ENCODE peak calls at places on chromosomes 11 and 22, in nine cellular contexts. One of them, this sample, is unnamed.

GRCh38 chr11:117986981-117987495 is 844 bp downstream of the IL10RA start:
- DNase-seq in choroid plexus epithelial cell: no peak
- DNase-seq in CD4-positive, CD25-positive, alpha-beta regulatory T cell: peak
- DNase-seq in astrocyte of the spinal cord: no peak
- DNase-seq in HAP-1: no peak
- DNase-seq in Jurkat, Clone E6-1: peak
- DNase-seq in right atrium auricular region: no peak
- DNase-seq in astrocyte: no peak
- DNase-seq in psoas muscle: no peak
- DNase-seq in this sample: peak

GRCh38 chr11:118000067-118000849 is 14.1 kb downstream of the IL10RA start:
- DNase-seq in choroid plexus epithelial cell: no peak
- DNase-seq in CD4-positive, CD25-positive, alpha-beta regulatory T cell: no peak
- DNase-seq in astrocyte of the spinal cord: no peak
- DNase-seq in HAP-1: no peak
- DNase-seq in Jurkat, Clone E6-1: no peak
- DNase-seq in right atrium auricular region: no peak
- DNase-seq in astrocyte: no peak
- DNase-seq in psoas muscle: no peak
- DNase-seq in this sample: no peak

GRCh38 chr11:128904303-128904871 is 13.2 kb downstream of the KCNJ5 start:
- DNase-seq in choroid plexus epithelial cell: no peak
- DNase-seq in CD4-positive, CD25-positive, alpha-beta regulatory T cell: no peak
- DNase-seq in astrocyte of the spinal cord: no peak
- DNase-seq in HAP-1: no peak
- DNase-seq in Jurkat, Clone E6-1: no peak
- DNase-seq in right atrium auricular region: no peak
- DNase-seq in astrocyte: no peak
- DNase-seq in psoas muscle: no peak
- DNase-seq in this sample: no peak

GRCh38 chr22:40728731-40729189 is 49.5 kb downstream of the MCHR1 start:
- DNase-seq in choroid plexus epithelial cell: peak
- DNase-seq in CD4-positive, CD25-positive, alpha-beta regulatory T cell: peak
- DNase-seq in astrocyte of the spinal cord: peak
- DNase-seq in HAP-1: no peak
- DNase-seq in Jurkat, Clone E6-1: peak
- DNase-seq in right atrium auricular region: no peak
- DNase-seq in astrocyte: peak
- DNase-seq in psoas muscle: no peak
- DNase-seq in this sample: peak

GRCh38 chr22:48050836-48051235 is 1288.4 kb downstream of the TBC1D22A start:
- DNase-seq in choroid plexus epithelial cell: no peak
- DNase-seq in CD4-positive, CD25-positive, alpha-beta regulatory T cell: no peak
- DNase-seq in astrocyte of the spinal cord: no peak
- DNase-seq in HAP-1: no peak
- DNase-seq in Jurkat, Clone E6-1: no peak
- DNase-seq in right atrium auricular region: no peak
- DNase-seq in astrocyte: no peak
- DNase-seq in psoas muscle: no peak
- DNase-seq in this sample: no peak

GRCh38 chr22:39594411-39594810 is 23.9 kb downstream of the CACNA1I start:
- DNase-seq in choroid plexus epithelial cell: no peak
- DNase-seq in CD4-positive, CD25-positive, alpha-beta regulatory T cell: no peak
- DNase-seq in astrocyte of the spinal cord: no peak
- DNase-seq in HAP-1: no peak
- DNase-seq in Jurkat, Clone E6-1: no peak
- DNase-seq in right atrium auricular region: no peak
- DNase-seq in astrocyte: no peak
- DNase-seq in psoas muscle: no peak
- DNase-seq in this sample: no peak

GRCh38 chr11:80849253-80849652 is 1408.4 kb upstream of the TENM4 start:
- DNase-seq in choroid plexus epithelial cell: no peak
- DNase-seq in CD4-positive, CD25-positive, alpha-beta regulatory T cell: no peak
- DNase-seq in astrocyte of the spinal cord: no peak
- DNase-seq in HAP-1: no peak
- DNase-seq in Jurkat, Clone E6-1: no peak
- DNase-seq in right atrium auricular region: no peak
- DNase-seq in astrocyte: no peak
- DNase-seq in psoas muscle: no peak
- DNase-seq in this sample: no peak

GRCh38 chr11:100438366-100438765 is 248.7 kb upstream of the ARHGAP42 start:
- DNase-seq in choroid plexus epithelial cell: no peak
- DNase-seq in CD4-positive, CD25-positive, alpha-beta regulatory T cell: no peak
- DNase-seq in astrocyte of the spinal cord: no peak
- DNase-seq in HAP-1: no peak
- DNase-seq in Jurkat, Clone E6-1: no peak
- DNase-seq in right atrium auricular region: no peak
- DNase-seq in astrocyte: no peak
- DNase-seq in psoas muscle: no peak
- DNase-seq in this sample: no peak

GRCh38 chr22:49865156-49865555 is 11.5 kb downstream of the ZBED4 start:
- DNase-seq in choroid plexus epithelial cell: no peak
- DNase-seq in CD4-positive, CD25-positive, alpha-beta regulatory T cell: no peak
- DNase-seq in astrocyte of the spinal cord: no peak
- DNase-seq in HAP-1: no peak
- DNase-seq in Jurkat, Clone E6-1: no peak
- DNase-seq in right atrium auricular region: no peak
- DNase-seq in astrocyte: no peak
- DNase-seq in psoas muscle: no peak
- DNase-seq in this sample: no peak

GRCh38 chr11:22371188-22371587 is 33.0 kb downstream of the SLC17A6 start:
- DNase-seq in choroid plexus epithelial cell: no peak
- DNase-seq in CD4-positive, CD25-positive, alpha-beta regulatory T cell: no peak
- DNase-seq in astrocyte of the spinal cord: no peak
- DNase-seq in HAP-1: no peak
- DNase-seq in Jurkat, Clone E6-1: no peak
- DNase-seq in right atrium auricular region: no peak
- DNase-seq in astrocyte: no peak
- DNase-seq in psoas muscle: no peak
- DNase-seq in this sample: no peak

GRCh38 chr11:111604392-111605009 is 2.3 kb downstream of the SIK2 start:
- DNase-seq in choroid plexus epithelial cell: peak
- DNase-seq in CD4-positive, CD25-positive, alpha-beta regulatory T cell: no peak
- DNase-seq in astrocyte of the spinal cord: peak
- DNase-seq in HAP-1: peak
- DNase-seq in Jurkat, Clone E6-1: no peak
- DNase-seq in right atrium auricular region: no peak
- DNase-seq in astrocyte: peak
- DNase-seq in psoas muscle: no peak
- DNase-seq in this sample: peak

GRCh38 chr11:128711136-128711535 is 17.3 kb downstream of the FLI1 start:
- DNase-seq in choroid plexus epithelial cell: peak
- DNase-seq in CD4-positive, CD25-positive, alpha-beta regulatory T cell: no peak
- DNase-seq in astrocyte of the spinal cord: peak
- DNase-seq in HAP-1: no peak
- DNase-seq in Jurkat, Clone E6-1: no peak
- DNase-seq in right atrium auricular region: no peak
- DNase-seq in astrocyte: peak
- DNase-seq in psoas muscle: no peak
- DNase-seq in this sample: peak

GRCh38 chr11:111736191-111736590 is 30.0 kb downstream of the PPP2R1B start:
- DNase-seq in choroid plexus epithelial cell: peak
- DNase-seq in CD4-positive, CD25-positive, alpha-beta regulatory T cell: no peak
- DNase-seq in astrocyte of the spinal cord: no peak
- DNase-seq in HAP-1: no peak
- DNase-seq in Jurkat, Clone E6-1: no peak
- DNase-seq in right atrium auricular region: no peak
- DNase-seq in astrocyte: peak
- DNase-seq in psoas muscle: no peak
- DNase-seq in this sample: peak

GRCh38 chr11:60377737-60378136 is 595 bp upstream of the MS4A7 start:
- DNase-seq in choroid plexus epithelial cell: no peak
- DNase-seq in CD4-positive, CD25-positive, alpha-beta regulatory T cell: no peak
- DNase-seq in astrocyte of the spinal cord: no peak
- DNase-seq in HAP-1: no peak
- DNase-seq in Jurkat, Clone E6-1: no peak
- DNase-seq in right atrium auricular region: peak
- DNase-seq in astrocyte: no peak
- DNase-seq in psoas muscle: peak
- DNase-seq in this sample: no peak

DNA sequence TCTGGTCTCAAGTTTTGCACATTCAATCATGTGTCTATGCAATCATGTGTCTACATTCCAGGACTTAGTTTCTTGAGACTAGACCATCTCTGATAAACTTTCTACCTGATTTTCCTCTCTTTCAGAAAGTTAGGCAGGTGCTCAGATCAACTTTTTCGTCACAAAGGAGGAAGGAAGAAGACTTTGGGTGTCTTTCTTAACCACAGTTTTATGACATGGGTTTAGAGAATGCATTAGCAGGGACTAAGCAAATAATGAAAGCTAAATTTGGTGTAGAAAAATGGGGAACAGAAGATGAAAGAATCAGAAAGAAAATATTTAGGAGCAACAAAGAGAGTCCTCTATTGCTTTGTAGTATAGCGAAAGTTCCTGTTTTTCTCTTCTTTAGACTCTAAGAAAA is 7.7 kb upstream of the GLYATL1B start:
- DNase-seq in choroid plexus epithelial cell: no peak
- DNase-seq in CD4-positive, CD25-positive, alpha-beta regulatory T cell: no peak
- DNase-seq in astrocyte of the spinal cord: no peak
- DNase-seq in HAP-1: no peak
- DNase-seq in Jurkat, Clone E6-1: no peak
- DNase-seq in right atrium auricular region: no peak
- DNase-seq in astrocyte: no peak
- DNase-seq in psoas muscle: no peak
- DNase-seq in this sample: no peak
- H3K4me3 ChIP-seq in choroid plexus epithelial cell: no peak
- H3K4me3 ChIP-seq in CD4-positive, CD25-positive, alpha-beta regulatory T cell: no peak
- H3K4me3 ChIP-seq in astrocyte of the spinal cord: no peak
- H3K4me3 ChIP-seq in HAP-1: no peak
- H3K4me3 ChIP-seq in Jurkat, Clone E6-1: no peak
- H3K4me3 ChIP-seq in right atrium auricular region: no peak
- H3K4me3 ChIP-seq in astrocyte: no peak
- H3K4me3 ChIP-seq in psoas muscle: no peak
- H3K4me3 ChIP-seq in this sample: no peak

GRCh38 chr11:44147751-44148150 is 52.3 kb downstream of the EXT2 start:
- DNase-seq in choroid plexus epithelial cell: no peak
- DNase-seq in CD4-positive, CD25-positive, alpha-beta regulatory T cell: no peak
- DNase-seq in astrocyte of the spinal cord: no peak
- DNase-seq in HAP-1: no peak
- DNase-seq in Jurkat, Clone E6-1: no peak
- DNase-seq in right atrium auricular region: no peak
- DNase-seq in astrocyte: no peak
- DNase-seq in psoas muscle: peak
- DNase-seq in this sample: no peak

GRCh38 chr11:44146931-44147330 is 51.5 kb downstream of the EXT2 start:
- DNase-seq in choroid plexus epithelial cell: no peak
- DNase-seq in CD4-positive, CD25-positive, alpha-beta regulatory T cell: no peak
- DNase-seq in astrocyte of the spinal cord: no peak
- DNase-seq in HAP-1: no peak
- DNase-seq in Jurkat, Clone E6-1: no peak
- DNase-seq in right atrium auricular region: no peak
- DNase-seq in astrocyte: no peak
- DNase-seq in psoas muscle: no peak
- DNase-seq in this sample: no peak

GRCh38 chr11:44140805-44141204 is 45.3 kb downstream of the EXT2 start:
- DNase-seq in choroid plexus epithelial cell: no peak
- DNase-seq in CD4-positive, CD25-positive, alpha-beta regulatory T cell: no peak
- DNase-seq in astrocyte of the spinal cord: no peak
- DNase-seq in HAP-1: no peak
- DNase-seq in Jurkat, Clone E6-1: no peak
- DNase-seq in right atrium auricular region: no peak
- DNase-seq in astrocyte: no peak
- DNase-seq in psoas muscle: no peak
- DNase-seq in this sample: no peak

GRCh38 chr11:44145011-44145777 is 49.7 kb downstream of the EXT2 start:
- DNase-seq in choroid plexus epithelial cell: peak
- DNase-seq in CD4-positive, CD25-positive, alpha-beta regulatory T cell: no peak
- DNase-seq in astrocyte of the spinal cord: peak
- DNase-seq in HAP-1: no peak
- DNase-seq in Jurkat, Clone E6-1: no peak
- DNase-seq in right atrium auricular region: no peak
- DNase-seq in astrocyte: no peak
- DNase-seq in psoas muscle: no peak
- DNase-seq in this sample: peak

DNA sequence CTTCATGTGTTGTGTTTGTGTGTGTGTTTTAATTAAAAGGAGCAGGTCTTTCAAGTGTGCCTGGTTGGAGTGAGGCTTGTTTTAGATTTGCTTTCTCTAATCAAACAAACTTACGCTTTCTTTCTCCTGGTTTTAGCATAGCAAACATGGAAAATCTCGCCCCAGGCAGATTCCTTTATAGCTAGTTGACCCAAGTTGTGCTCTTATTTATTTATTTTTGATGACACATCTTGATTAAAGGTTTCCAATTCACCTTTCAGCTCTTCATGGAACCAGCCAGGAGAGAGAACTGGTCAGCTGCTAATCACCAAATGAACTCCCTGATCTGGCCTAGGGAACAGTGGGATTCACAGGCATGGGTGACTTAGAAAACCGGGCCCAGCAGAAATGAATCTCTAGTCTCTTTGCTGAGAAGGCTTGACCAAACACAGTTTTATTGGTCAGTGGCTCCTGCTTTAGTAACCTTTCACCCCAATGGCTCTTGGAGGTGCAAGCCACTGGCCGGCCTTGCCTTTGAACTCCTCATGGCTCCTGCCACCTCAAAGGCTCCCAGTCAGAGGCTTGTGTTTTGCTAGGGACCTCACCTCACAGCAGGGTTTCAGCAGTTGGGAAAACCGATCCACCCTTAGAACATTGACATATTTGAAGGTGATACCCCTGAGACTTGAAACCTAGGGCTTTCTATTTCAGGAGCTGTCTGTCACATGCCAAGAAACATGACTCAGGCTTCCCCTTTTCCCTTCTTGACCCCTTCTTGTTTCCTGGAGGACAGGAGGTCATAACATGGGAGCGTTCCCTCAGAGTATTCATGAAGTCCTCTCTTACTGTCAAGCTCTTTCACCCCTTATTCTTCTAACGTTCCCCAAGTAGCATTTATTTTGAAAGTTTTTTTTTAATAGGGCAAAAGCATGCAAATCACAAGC is 48.8 kb downstream of the EXT2 start:
- DNase-seq in choroid plexus epithelial cell: peak
- DNase-seq in CD4-positive, CD25-positive, alpha-beta regulatory T cell: no peak
- DNase-seq in astrocyte of the spinal cord: no peak
- DNase-seq in HAP-1: no peak
- DNase-seq in Jurkat, Clone E6-1: no peak
- DNase-seq in right atrium auricular region: no peak
- DNase-seq in astrocyte: no peak
- DNase-seq in psoas muscle: no peak
- DNase-seq in this sample: no peak
- H3K4me3 ChIP-seq in choroid plexus epithelial cell: no peak
- H3K4me3 ChIP-seq in CD4-positive, CD25-positive, alpha-beta regulatory T cell: no peak
- H3K4me3 ChIP-seq in astrocyte of the spinal cord: no peak
- H3K4me3 ChIP-seq in HAP-1: no peak
- H3K4me3 ChIP-seq in Jurkat, Clone E6-1: no peak
- H3K4me3 ChIP-seq in right atrium auricular region: no peak
- H3K4me3 ChIP-seq in astrocyte: no peak
- H3K4me3 ChIP-seq in psoas muscle: no peak
- H3K4me3 ChIP-seq in this sample: no peak

GRCh38 chr22:21938906-21939305 is 13.7 kb downstream of the PPM1F start:
- DNase-seq in choroid plexus epithelial cell: no peak
- DNase-seq in CD4-positive, CD25-positive, alpha-beta regulatory T cell: no peak
- DNase-seq in astrocyte of the spinal cord: no peak
- DNase-seq in HAP-1: no peak
- DNase-seq in Jurkat, Clone E6-1: no peak
- DNase-seq in right atrium auricular region: no peak
- DNase-seq in astrocyte: no peak
- DNase-seq in psoas muscle: no peak
- DNase-seq in this sample: no peak
- H3K4me3 ChIP-seq in choroid plexus epithelial cell: no peak
- H3K4me3 ChIP-seq in CD4-positive, CD25-positive, alpha-beta regulatory T cell: no peak
- H3K4me3 ChIP-seq in astrocyte of the spinal cord: no peak
- H3K4me3 ChIP-seq in HAP-1: no peak
- H3K4me3 ChIP-seq in Jurkat, Clone E6-1: no peak
- H3K4me3 ChIP-seq in right atrium auricular region: peak
- H3K4me3 ChIP-seq in astrocyte: no peak
- H3K4me3 ChIP-seq in psoas muscle: peak
- H3K4me3 ChIP-seq in this sample: peak

GRCh38 chr11:28105869-28106268 is 2.1 kb downstream of the KIF18A start:
- DNase-seq in choroid plexus epithelial cell: no peak
- DNase-seq in CD4-positive, CD25-positive, alpha-beta regulatory T cell: no peak
- DNase-seq in astrocyte of the spinal cord: no peak
- DNase-seq in HAP-1: no peak
- DNase-seq in Jurkat, Clone E6-1: no peak
- DNase-seq in right atrium auricular region: no peak
- DNase-seq in astrocyte: no peak
- DNase-seq in psoas muscle: no peak
- DNase-seq in this sample: no peak
- H3K4me3 ChIP-seq in choroid plexus epithelial cell: no peak
- H3K4me3 ChIP-seq in CD4-positive, CD25-positive, alpha-beta regulatory T cell: peak
- H3K4me3 ChIP-seq in astrocyte of the spinal cord: no peak
- H3K4me3 ChIP-seq in HAP-1: peak
- H3K4me3 ChIP-seq in Jurkat, Clone E6-1: no peak
- H3K4me3 ChIP-seq in right atrium auricular region: no peak
- H3K4me3 ChIP-seq in astrocyte: no peak
- H3K4me3 ChIP-seq in psoas muscle: no peak
- H3K4me3 ChIP-seq in this sample: no peak